ENCODE peak calls at places on chromosomes 16 and 17, in seven cellular contexts. I, F, L, X, D, T and N are unnamed samples.

GRCh38 chr17:74227681-74228080 is 14.3 kb downstream of the TTYH2 start:
- DNase-seq in I (no peak), F (no peak), L (no peak), D (no peak), T (no peak), X (no peak), N (no peak)

GRCh38 chr17:73155410-73156165 is 9.2 kb upstream of the SSTR2 start:
- DNase-seq in L (no peak), F (no peak), D (no peak), I (no peak), T (peak), X (no peak), N (no peak)

GRCh38 chr16:65704866-65705265 is 583.0 kb upstream of the CDH11 start:
- DNase-seq in X (no peak), D (no peak), L (no peak), F (no peak), T (peak), I (no peak), N (no peak)

GRCh38 chr17:36899250-36900129 is 37.8 kb upstream of the LHX1 start:
- DNase-seq in T (peak), D (peak), I (no peak), F (no peak), L (no peak), X (no peak), N (no peak)

GRCh38 chr17:81924557-81925532 is 2.7 kb downstream of the MAFG start:
- DNase-seq in I (no peak), T (peak), F (no peak), L (no peak), D (no peak), X (no peak), N (no peak)

GRCh38 chr16:65523258-65523950 is 401.5 kb upstream of the CDH11 start:
- DNase-seq in D (no peak), I (no peak), X (no peak), F (no peak), L (no peak), T (peak), N (no peak)

GRCh38 chr17:40320771-40321501 is 12.0 kb downstream of the RARA start:
- DNase-seq in F (peak), L (peak), D (no peak), T (no peak), X (peak), I (no peak), N (no peak)

GRCh38 chr16:65728172-65728571 is 606.3 kb upstream of the CDH11 start:
- DNase-seq in D (no peak), X (no peak), L (no peak), I (no peak), F (no peak), T (peak), N (no peak)

GRCh38 chr17:29292071-29292991 is 1.6 kb downstream of the NUFIP2 start:
- DNase-seq in X (peak), L (peak), I (peak), F (peak), D (peak), T (peak), N (peak)

GRCh38 chr16:7342598-7342997 is 10.0 kb downstream of the RBFOX1 start:
- DNase-seq in X (no peak), D (no peak), I (no peak), L (no peak), T (no peak), F (no peak), N (no peak)

DNA sequence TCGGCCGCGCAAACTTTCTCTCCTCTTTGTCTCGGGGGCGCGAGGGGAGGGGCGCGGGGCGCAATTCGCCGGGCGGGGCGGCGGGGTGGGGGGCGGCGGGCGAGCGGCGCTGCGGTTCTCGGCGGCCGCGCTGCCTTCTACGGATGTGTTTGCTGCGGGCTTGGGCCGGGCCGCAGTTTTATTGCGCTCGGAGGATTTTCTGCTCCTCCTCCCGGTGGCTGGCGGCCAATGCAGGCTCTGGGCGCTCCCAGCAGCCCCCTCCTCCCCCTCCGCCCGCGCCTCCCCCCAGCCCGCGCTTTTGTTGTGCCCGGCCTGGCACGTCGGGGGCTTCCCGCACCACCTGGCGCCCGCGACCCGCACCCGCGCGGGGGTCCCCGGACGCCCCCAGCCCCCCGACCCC is at the start of gene TIMP2:
- DNase-seq in F (peak), I (peak), L (peak), D (peak), T (peak), X (peak), N (peak)
- H3K4me3 ChIP-seq in F (peak), I (peak), L (peak), D (peak), T (peak), X (peak), N (no peak)

GRCh38 chr16:13956635-13957196 is 36.8 kb downstream of the ERCC4 start:
- DNase-seq in X (no peak), D (no peak), F (no peak), L (no peak), I (no peak), T (no peak), N (no peak)
- H3K4me3 ChIP-seq in X (peak), D (no peak), F (peak), L (peak), I (peak), T (no peak), N (peak)

GRCh38 chr17:64040201-64040600 is 19.8 kb upstream of the ICAM2 start:
- DNase-seq in X (no peak), L (no peak), D (no peak), F (no peak), T (no peak), I (no peak), N (no peak)

GRCh38 chr17:64045176-64045575 is 24.7 kb upstream of the ICAM2 start:
- DNase-seq in I (no peak), T (no peak), L (no peak), D (no peak), F (no peak), X (no peak), N (no peak)

GRCh38 chr17:64039106-64039400 is 18.6 kb upstream of the ICAM2 start:
- DNase-seq in D (no peak), I (no peak), L (no peak), F (no peak), T (no peak), X (no peak), N (no peak)

GRCh38 chr17:64041912-64042311 is 21.5 kb upstream of the ICAM2 start:
- DNase-seq in X (no peak), T (no peak), I (no peak), F (no peak), D (no peak), L (no peak), N (no peak)

DNA sequence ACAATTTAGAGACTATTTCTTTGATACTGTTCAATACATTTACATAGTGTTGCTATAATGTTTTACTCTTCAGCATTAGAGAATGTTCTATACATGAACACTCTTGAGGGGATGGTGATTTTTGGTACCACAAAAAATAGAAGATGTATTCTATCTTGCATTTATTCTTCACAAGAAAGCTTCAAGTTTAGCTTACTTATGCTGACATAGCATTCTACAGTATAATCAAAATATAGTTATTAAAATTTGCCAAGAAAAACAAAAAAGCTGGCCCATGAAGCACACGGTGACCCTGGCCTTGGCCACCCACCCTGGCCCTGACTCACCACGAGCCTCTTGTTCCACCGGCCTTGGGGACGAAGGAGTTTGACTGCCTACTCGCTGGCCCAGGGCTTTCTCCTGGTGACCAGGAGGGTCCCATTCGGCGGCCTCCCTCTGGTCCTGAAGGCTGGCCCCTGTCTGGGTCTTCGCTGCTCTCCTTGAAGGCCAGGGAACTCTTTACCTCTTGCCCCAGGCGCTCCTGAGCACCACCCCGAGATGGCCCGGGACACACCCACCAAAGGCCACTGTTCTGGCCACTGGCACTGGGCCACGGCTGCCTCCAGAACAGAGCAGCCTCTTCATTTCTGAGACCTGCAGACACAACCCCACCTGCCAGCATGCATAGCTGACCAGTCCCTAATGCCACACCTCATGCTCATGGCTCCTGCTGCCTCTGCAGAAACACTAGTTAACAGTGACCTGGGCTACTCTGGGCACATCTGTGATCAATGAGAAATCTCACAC is 22.5 kb upstream of the ICAM2 start:
- DNase-seq in I (no peak), F (no peak), X (no peak), T (no peak), D (no peak), L (no peak), N (no peak)
- H3K4me3 ChIP-seq in I (no peak), F (no peak), X (no peak), T (no peak), D (no peak), L (no peak), N (no peak)

DNA sequence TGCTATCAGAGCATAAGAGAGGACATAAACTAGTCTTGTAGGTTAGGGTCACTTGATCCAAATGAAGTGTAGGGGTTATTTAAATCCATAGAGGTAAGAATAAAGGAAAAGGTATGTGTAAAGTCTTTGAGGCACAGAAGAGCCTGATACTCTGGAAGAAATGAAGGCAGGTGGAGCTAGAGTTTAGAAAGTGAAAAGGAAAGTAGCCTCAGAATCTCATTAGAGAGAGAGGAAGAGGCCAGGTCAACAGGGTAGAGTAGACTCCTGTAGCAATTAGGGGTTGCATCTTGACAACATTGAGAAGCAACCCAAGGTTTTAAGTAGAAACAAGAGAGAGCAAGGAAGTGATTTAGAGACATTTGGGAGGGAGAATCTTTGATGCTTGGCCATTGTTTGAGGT is 235.2 kb upstream of the SOX9 start:
- DNase-seq in D (no peak), T (no peak), F (no peak), I (no peak), L (no peak), X (no peak), N (peak)
- H3K4me3 ChIP-seq in D (no peak), T (no peak), F (no peak), I (no peak), L (no peak), X (no peak), N (no peak)

GRCh38 chr16:17037499-17037898 is 433.3 kb downstream of the XYLT1 start:
- DNase-seq in F (no peak), X (no peak), I (no peak), T (no peak), L (no peak), D (no peak), N (no peak)
- H3K4me3 ChIP-seq in F (no peak), X (no peak), I (no peak), T (no peak), L (no peak), D (no peak), N (no peak)

DNA sequence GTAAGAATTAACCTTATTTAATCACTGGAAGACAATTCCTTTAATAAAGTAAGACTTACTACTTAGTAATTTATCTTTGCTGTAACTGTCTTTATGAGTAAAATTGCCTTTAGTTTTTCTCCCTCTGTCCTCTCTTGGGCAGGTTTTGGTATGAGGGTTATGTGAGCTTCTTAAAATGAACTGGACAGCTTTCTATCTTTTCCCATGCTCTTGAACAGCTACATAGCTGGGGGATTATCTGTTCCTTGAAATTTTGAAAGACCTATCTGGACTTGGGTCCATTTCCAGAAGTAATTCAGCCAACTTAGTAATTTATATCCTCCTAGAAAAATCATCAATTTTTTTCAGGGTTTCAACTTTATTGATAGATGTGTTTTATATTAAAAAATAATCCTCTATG is 3.6 kb upstream of the MYH1 start:
- DNase-seq in F (no peak), I (no peak), T (no peak), X (no peak), D (no peak), L (no peak), N (no peak)
- H3K4me3 ChIP-seq in F (no peak), I (no peak), T (no peak), X (no peak), D (no peak), L (no peak), N (no peak)

DNA sequence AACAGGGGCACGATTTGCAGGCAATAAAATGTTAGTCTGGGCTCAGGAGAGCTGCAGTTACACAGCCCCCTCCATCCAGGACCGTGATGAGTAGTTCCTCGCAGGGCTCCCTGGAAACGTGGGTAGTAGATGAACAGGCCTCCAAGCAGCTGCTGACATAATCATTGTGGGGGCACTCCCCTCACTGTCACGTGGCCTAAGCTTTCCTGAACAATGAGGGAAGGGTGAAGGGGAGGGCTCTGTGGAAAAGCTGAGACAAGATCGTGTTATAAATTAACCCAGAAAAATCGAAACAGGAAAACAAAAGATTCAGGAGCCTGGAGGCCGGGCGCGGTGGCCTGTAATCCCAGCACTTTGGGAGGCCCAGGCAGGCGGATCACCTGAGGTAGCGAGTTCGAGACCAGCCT is 1.3 kb upstream of the PER1 start:
- DNase-seq in F (peak), D (no peak), L (peak), T (peak), I (peak), X (peak), N (no peak)
- H3K4me3 ChIP-seq in F (peak), D (no peak), L (peak), T (peak), I (peak), X (peak), N (no peak)

GRCh38 chr16:30095166-30096078 is 591 bp downstream of the YPEL3 start:
- DNase-seq in L (no peak), X (no peak), T (peak), D (no peak), I (no peak), F (peak), N (no peak)

GRCh38 chr16:30096105-30096861 is at the start of gene YPEL3:
- DNase-seq in F (peak), T (peak), D (peak), I (peak), L (peak), X (peak), N (peak)

GRCh38 chr16:30092373-30093010 is 768 bp upstream of the TBX6 start:
- DNase-seq in D (peak), X (peak), L (peak), F (peak), I (peak), T (peak), N (peak)

GRCh38 chr16:30096862-30097563 is 1.0 kb upstream of the YPEL3 start:
- DNase-seq in I (no peak), L (no peak), T (no peak), X (no peak), F (no peak), D (peak), N (peak)

DNA sequence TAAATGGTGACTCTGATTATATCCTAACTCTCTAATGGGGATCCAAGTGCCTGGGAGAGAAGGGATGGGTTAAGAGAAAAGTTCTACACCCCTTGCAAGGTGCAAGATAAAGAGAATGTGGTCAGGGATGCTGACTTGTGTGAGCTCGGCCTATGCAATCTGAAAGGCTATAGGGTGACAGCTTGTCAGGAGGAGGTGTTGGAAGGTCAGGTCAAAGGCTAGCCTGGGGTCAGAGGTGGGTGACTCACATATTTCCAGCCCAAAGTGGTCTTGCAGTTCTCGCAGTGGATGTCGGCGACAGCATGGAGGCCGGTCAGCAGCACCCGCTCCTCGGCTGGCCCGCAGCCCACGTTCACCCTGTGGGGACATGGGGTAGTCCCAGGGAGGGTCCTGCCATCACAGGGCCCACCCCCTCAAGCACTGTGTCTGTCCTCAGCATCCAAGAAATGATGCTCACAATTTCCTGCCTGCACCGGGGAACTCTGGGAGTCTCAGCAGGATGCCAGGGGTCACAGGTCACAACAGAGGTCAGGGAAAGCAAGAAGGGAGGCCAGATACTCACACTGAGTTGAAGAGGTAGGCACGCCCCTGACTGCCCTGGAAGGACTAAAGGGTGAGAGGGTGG is 1.4 kb downstream of the YPEL3 start:
- DNase-seq in T (no peak), F (no peak), I (no peak), X (no peak), D (no peak), L (no peak), N (no peak)
- H3K4me3 ChIP-seq in T (peak), F (peak), I (peak), X (peak), D (peak), L (peak), N (peak)

DNA sequence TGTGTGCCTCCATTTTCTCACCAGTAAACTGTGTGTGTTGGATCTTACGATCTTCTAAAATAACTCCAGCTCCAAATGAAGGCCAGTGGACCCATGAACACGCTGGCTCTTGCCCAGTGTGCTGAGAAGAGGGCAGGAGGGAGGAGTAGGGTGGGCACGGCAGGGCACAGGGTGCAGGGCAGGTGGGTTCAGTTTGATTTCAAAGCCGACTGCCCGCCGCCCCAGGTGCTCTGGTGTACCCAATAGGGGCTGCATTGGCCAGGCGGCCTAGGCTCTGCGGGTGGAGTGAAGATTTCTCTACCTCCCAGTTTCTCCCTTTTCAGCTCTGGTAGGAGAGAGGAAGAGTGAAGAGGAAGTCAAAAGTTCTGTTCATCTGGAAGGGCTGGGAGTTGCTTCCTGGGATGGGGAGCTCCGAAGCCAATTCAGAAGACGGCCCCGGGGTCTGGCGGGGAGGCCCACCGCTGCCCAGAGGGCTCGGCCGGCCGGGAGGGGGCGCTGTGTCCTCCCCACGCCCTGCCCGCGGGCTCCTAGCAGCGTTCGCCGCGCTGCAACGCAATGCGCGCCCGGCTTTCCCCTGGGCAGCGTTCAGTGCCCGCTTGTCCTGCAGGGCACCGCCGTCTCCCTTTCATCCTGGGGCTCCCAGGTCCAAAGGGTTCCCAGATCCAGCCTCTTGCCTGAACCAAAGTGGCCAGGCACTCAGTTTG is 1.1 kb upstream of the CRHR1 start:
- DNase-seq in T (peak), I (peak), X (peak), D (no peak), F (no peak), L (peak), N (no peak)
- H3K4me3 ChIP-seq in T (peak), I (no peak), X (no peak), D (no peak), F (peak), L (peak), N (no peak)

DNA sequence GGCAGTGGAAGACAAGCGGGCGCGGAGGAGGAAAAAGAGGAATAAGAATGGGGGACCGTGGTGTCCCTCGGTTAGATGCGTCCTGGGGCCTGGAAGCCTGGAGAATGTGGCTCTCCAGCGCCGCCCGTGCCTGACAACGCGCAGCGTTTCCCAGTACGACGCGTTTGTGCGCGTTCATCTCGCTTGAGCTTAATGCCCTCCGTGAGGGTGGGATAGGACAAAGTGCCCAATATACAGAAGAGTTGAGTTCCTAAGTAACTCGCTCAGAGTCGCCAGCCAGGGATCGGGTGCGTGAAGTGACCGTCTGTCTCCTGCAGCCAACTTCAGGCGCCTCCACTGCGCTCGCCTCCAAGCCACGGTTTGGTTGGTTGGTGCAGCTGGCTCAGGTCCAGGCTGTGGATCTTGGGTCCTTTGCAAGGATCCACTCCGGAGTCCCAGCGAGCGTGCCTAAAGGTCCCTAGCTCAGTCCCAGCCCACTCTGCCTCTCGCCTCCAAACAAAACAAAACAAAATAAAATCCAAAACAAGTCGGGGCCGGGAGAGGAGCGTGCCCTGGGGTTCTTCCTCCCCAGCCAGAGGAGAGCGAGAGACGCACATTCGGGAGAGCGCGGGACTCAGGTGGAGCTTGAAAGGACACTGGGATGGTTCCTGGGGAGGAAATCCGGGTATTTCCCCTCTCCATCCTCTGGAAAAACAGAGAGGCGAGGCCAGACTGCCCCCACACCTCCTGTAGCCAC is 951 bp downstream of the GALR2 start:
- DNase-seq in F (no peak), D (no peak), I (peak), X (peak), T (peak), L (no peak), N (no peak)
- H3K4me3 ChIP-seq in F (peak), D (no peak), I (no peak), X (no peak), T (peak), L (peak), N (no peak)